ENCODE peak calls at places on chromosome 16, in five cellular contexts. One of them, this sample, is unnamed.

GRCh38 chr16:69918241-69918640 is 32.9 kb upstream of the CLEC18A start:
- DNase-seq in AG20443: no peak
- DNase-seq in kidney epithelial cell: no peak
- DNase-seq in mucosa of gallbladder: no peak
- DNase-seq in germinal center: no peak
- DNase-seq in this sample: no peak

GRCh38 chr16:23712976-23713375 is at the start of gene ERN2:
- DNase-seq in mucosa of gallbladder: peak; percentile 53
- DNase-seq in AG20443: peak; percentile 49
- DNase-seq in kidney epithelial cell: no peak
- DNase-seq in germinal center: no peak
- DNase-seq in this sample: no peak

GRCh38 chr16:86896976-86897375 is 318.6 kb downstream of the FOXL1 start:
- DNase-seq in kidney epithelial cell: no peak
- DNase-seq in germinal center: no peak
- DNase-seq in AG20443: no peak
- DNase-seq in mucosa of gallbladder: no peak
- DNase-seq in this sample: no peak

GRCh38 chr16:17403156-17403809 is 67.5 kb downstream of the XYLT1 start:
- DNase-seq in mucosa of gallbladder: no peak
- DNase-seq in germinal center: no peak
- DNase-seq in kidney epithelial cell: no peak
- DNase-seq in AG20443: no peak
- DNase-seq in this sample: no peak

GRCh38 chr16:997440-998051 is 16.0 kb downstream of the SOX8 start:
- DNase-seq in AG20443: peak; percentile 82
- DNase-seq in mucosa of gallbladder: peak; percentile 78
- DNase-seq in kidney epithelial cell: no peak
- DNase-seq in germinal center: no peak
- DNase-seq in this sample: no peak

GRCh38 chr16:50208460-50208931 is 55.4 kb downstream of the TENT4B start:
- DNase-seq in kidney epithelial cell: no peak
- DNase-seq in germinal center: no peak
- DNase-seq in mucosa of gallbladder: no peak
- DNase-seq in AG20443: no peak
- DNase-seq in this sample: no peak

GRCh38 chr16:85393674-85394510 is 219.2 kb upstream of the GSE1 start:
- DNase-seq in AG20443: peak; percentile 90
- DNase-seq in mucosa of gallbladder: peak; percentile 50
- DNase-seq in germinal center: peak; percentile 89
- DNase-seq in kidney epithelial cell: no peak
- DNase-seq in this sample: peak; percentile 64

GRCh38 chr16:87322360-87322759 is 5.2 kb upstream of the C16orf95 start:
- DNase-seq in AG20443: no peak
- DNase-seq in germinal center: no peak
- DNase-seq in kidney epithelial cell: no peak
- DNase-seq in mucosa of gallbladder: no peak
- DNase-seq in this sample: no peak

GRCh38 chr16:20897253-20897896 is 2.8 kb downstream of the DCUN1D3 start:
- DNase-seq in mucosa of gallbladder: no peak
- DNase-seq in kidney epithelial cell: no peak
- DNase-seq in AG20443: peak; percentile 21
- DNase-seq in germinal center: no peak
- DNase-seq in this sample: no peak

GRCh38 chr16:56634715-56635440 is 2.4 kb downstream of the MT1M start:
- DNase-seq in germinal center: no peak
- DNase-seq in AG20443: no peak
- DNase-seq in mucosa of gallbladder: no peak
- DNase-seq in kidney epithelial cell: no peak
- DNase-seq in this sample: no peak

GRCh38 chr16:47142469-47143328 is 1.0 kb downstream of the NETO2 start:
- DNase-seq in germinal center: peak; percentile 58
- DNase-seq in AG20443: peak; percentile 48
- DNase-seq in mucosa of gallbladder: no peak
- DNase-seq in kidney epithelial cell: no peak
- DNase-seq in this sample: peak; percentile 27

This sample was measured in naive B cell.